ENCODE peak calls at places on chromosomes 16 and 17, in seven cellular contexts. One of them, this sample, is unnamed.

GRCh38 chr17:33091271-33091670 is 99.6 kb downstream of the SPACA3 start:
- DNase-seq in lower lobe of right lung: no peak
- DNase-seq in adipocyte: no peak
- DNase-seq in K562: no peak
- DNase-seq in trophoblast cell: peak; percentile 49
- DNase-seq in HAP-1: no peak
- DNase-seq in ascending aorta: no peak
- DNase-seq in this sample: no peak

GRCh38 chr16:84899414-84899813 is 79.6 kb downstream of the CRISPLD2 start:
- DNase-seq in ascending aorta: no peak
- DNase-seq in K562: no peak
- DNase-seq in lower lobe of right lung: no peak
- DNase-seq in trophoblast cell: no peak
- DNase-seq in adipocyte: no peak
- DNase-seq in HAP-1: no peak
- DNase-seq in this sample: no peak

GRCh38 chr16:76913046-76913445 is 277.9 kb upstream of the MON1B start:
- DNase-seq in ascending aorta: no peak
- DNase-seq in adipocyte: peak; percentile 19
- DNase-seq in K562: no peak
- DNase-seq in trophoblast cell: peak; percentile 35
- DNase-seq in lower lobe of right lung: no peak
- DNase-seq in HAP-1: no peak
- DNase-seq in this sample: no peak

GRCh38 chr17:11241611-11242226 is 706 bp downstream of the SHISA6 start:
- DNase-seq in lower lobe of right lung: peak; percentile 54
- DNase-seq in HAP-1: no peak
- DNase-seq in adipocyte: no peak
- DNase-seq in trophoblast cell: no peak
- DNase-seq in ascending aorta: no peak
- DNase-seq in K562: no peak
- DNase-seq in this sample: no peak

GRCh38 chr16:51707666-51708065 is 556.6 kb upstream of the SALL1 start:
- DNase-seq in trophoblast cell: no peak
- DNase-seq in HAP-1: no peak
- DNase-seq in ascending aorta: no peak
- DNase-seq in lower lobe of right lung: no peak
- DNase-seq in K562: no peak
- DNase-seq in adipocyte: no peak
- DNase-seq in this sample: no peak

GRCh38 chr17:38656959-38657823 is 17.6 kb downstream of the EPOP start:
- DNase-seq in trophoblast cell: no peak
- DNase-seq in ascending aorta: no peak
- DNase-seq in adipocyte: no peak
- DNase-seq in HAP-1: no peak
- DNase-seq in K562: no peak
- DNase-seq in lower lobe of right lung: no peak
- DNase-seq in this sample: no peak

GRCh38 chr17:76139801-76140660 is 1.0 kb downstream of the FOXJ1 start:
- DNase-seq in trophoblast cell: no peak
- DNase-seq in adipocyte: no peak
- DNase-seq in ascending aorta: no peak
- DNase-seq in lower lobe of right lung: peak; percentile 69
- DNase-seq in HAP-1: no peak
- DNase-seq in K562: peak; percentile 46
- DNase-seq in this sample: no peak

GRCh38 chr17:43695968-43696865 is 34.5 kb upstream of the MEOX1 start:
- DNase-seq in trophoblast cell: no peak
- DNase-seq in ascending aorta: peak; percentile 81
- DNase-seq in HAP-1: no peak
- DNase-seq in lower lobe of right lung: no peak
- DNase-seq in adipocyte: peak; percentile 75
- DNase-seq in K562: no peak
- DNase-seq in this sample: peak; percentile 76

GRCh38 chr17:82195675-82196258 is 16.9 kb downstream of the CCDC57 start:
- DNase-seq in ascending aorta: no peak
- DNase-seq in K562: no peak
- DNase-seq in adipocyte: no peak
- DNase-seq in HAP-1: no peak
- DNase-seq in trophoblast cell: no peak
- DNase-seq in lower lobe of right lung: no peak
- DNase-seq in this sample: no peak

GRCh38 chr17:36899250-36900129 is 37.8 kb upstream of the LHX1 start:
- DNase-seq in trophoblast cell: no peak
- DNase-seq in lower lobe of right lung: no peak
- DNase-seq in HAP-1: no peak
- DNase-seq in adipocyte: no peak
- DNase-seq in K562: no peak
- DNase-seq in ascending aorta: no peak
- DNase-seq in this sample: no peak

GRCh38 chr16:57647136-57647875 is 18.9 kb downstream of the ADGRG1 start:
- DNase-seq in ascending aorta: no peak
- DNase-seq in K562: no peak
- DNase-seq in HAP-1: no peak
- DNase-seq in trophoblast cell: no peak
- DNase-seq in lower lobe of right lung: no peak
- DNase-seq in adipocyte: no peak
- DNase-seq in this sample: no peak

DNA sequence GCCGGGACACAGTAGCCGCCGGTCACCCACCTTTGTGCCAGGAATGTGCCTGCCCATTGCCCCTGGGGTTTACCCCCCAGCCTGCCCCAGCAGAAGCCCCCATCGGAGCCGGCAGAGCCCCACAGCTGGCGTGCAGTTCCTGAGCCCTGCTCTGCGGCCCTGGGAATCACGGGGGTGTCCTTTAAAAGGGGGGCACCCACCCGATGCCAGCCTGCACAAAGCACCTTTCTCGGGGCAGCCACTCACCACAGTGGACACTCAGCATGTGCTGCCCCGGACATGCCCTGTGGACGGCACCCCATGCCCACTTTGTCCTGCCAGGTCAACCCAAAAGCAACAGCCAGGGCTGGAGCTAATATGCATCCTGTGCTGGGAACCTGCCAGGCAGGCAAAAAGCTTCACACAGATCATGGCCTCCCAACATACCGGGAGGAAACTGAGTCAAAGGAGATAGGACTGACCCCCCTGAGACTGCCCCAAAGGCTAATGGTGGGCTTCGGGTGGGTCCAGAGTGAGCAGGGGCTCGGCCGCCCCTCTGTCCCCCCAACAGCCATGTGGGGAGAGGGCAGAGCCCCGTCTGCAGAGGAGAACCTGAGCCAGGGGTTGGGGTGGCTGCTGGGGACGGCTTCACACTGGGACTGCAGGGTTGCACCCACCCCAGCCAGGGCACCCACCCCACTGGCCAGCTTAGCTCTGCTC is 45.8 kb upstream of the ZC3H18 start:
- DNase-seq in trophoblast cell: no peak
- DNase-seq in K562: no peak
- DNase-seq in HAP-1: no peak
- DNase-seq in adipocyte: no peak
- DNase-seq in lower lobe of right lung: no peak
- DNase-seq in ascending aorta: no peak
- DNase-seq in this sample: no peak
- H3K9me3 ChIP-seq in trophoblast cell: peaks cover 6% of the 10 kb centered on the region
- H3K9me3 ChIP-seq in K562: no peaks in the 10 kb centered on the region
- H3K9me3 ChIP-seq in HAP-1: no peaks in the 10 kb centered on the region
- H3K9me3 ChIP-seq in adipocyte: no peaks in the 10 kb centered on the region
- H3K9me3 ChIP-seq in lower lobe of right lung: no peaks in the 10 kb centered on the region
- H3K9me3 ChIP-seq in ascending aorta: no peaks in the 10 kb centered on the region
- H3K9me3 ChIP-seq in this sample: no peaks in the 10 kb centered on the region

GRCh38 chr17:47818002-47818695 is 3.4 kb downstream of the OSBPL7 start:
- DNase-seq in HAP-1: no peak
- DNase-seq in ascending aorta: no peak
- DNase-seq in trophoblast cell: no peak
- DNase-seq in adipocyte: no peak
- DNase-seq in lower lobe of right lung: no peak
- DNase-seq in K562: no peak
- DNase-seq in this sample: no peak

GRCh38 chr17:47821424-47822379 is at the start of gene OSBPL7:
- DNase-seq in HAP-1: peak; percentile 61
- DNase-seq in ascending aorta: peak; percentile 86
- DNase-seq in lower lobe of right lung: peak; percentile 79
- DNase-seq in K562: peak; percentile 88
- DNase-seq in adipocyte: peak; percentile 84
- DNase-seq in trophoblast cell: peak; percentile 32
- DNase-seq in this sample: peak; percentile 91

GRCh38 chr17:47821031-47821423 is 567 bp downstream of the OSBPL7 start:
- DNase-seq in lower lobe of right lung: no peak
- DNase-seq in HAP-1: no peak
- DNase-seq in adipocyte: no peak
- DNase-seq in ascending aorta: no peak
- DNase-seq in trophoblast cell: no peak
- DNase-seq in K562: no peak
- DNase-seq in this sample: no peak

GRCh38 chr17:47819475-47819874 is 2.1 kb downstream of the OSBPL7 start:
- DNase-seq in K562: no peak
- DNase-seq in ascending aorta: no peak
- DNase-seq in HAP-1: no peak
- DNase-seq in adipocyte: no peak
- DNase-seq in trophoblast cell: no peak
- DNase-seq in lower lobe of right lung: peak; percentile 28
- DNase-seq in this sample: no peak

DNA sequence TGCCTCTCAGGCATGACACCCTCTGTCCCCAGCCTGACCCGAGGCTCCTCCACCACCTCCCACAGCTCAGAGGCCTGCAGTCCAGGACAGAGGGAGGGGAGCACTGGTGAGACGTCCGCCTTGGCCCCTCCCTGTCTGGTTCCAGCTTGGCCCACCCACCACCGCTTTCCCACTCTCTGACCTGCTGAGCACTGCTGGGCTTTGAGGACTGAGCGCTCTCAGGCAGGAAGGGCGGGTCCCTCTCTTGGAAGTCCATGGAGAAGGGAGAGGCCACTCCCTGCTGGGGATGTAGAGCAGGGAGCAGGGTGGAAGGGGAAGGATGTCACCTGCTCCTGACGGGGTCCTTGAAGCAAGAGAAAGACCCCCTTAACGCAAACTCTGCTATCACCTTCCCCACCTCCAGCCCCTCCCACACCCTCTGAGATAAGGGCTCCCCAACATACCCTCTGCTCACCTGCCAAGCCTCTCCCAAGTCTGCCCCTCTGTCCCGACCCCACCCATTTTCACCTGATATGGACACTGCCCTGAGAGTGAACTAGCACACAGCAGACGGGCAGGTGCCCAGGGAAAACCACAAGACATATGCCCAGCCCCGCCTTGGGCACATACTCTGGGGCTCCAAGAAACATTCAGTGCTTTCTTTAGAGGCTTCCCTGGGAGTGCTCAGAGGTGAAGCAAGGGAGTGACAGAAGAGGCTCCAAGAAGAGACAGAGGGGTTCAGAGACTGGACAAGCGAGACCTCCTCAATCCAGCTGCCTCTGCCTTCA is 1.4 kb downstream of the OSBPL7 start:
- DNase-seq in K562: peak; percentile 49
- DNase-seq in ascending aorta: no peak
- DNase-seq in lower lobe of right lung: peak; percentile 51
- DNase-seq in adipocyte: no peak
- DNase-seq in HAP-1: no peak
- DNase-seq in trophoblast cell: no peak
- DNase-seq in this sample: no peak
- H3K4me3 ChIP-seq in K562: peak overlapping the region; percentile 79
- H3K4me3 ChIP-seq in ascending aorta: no peak overlapping the region
- H3K4me3 ChIP-seq in lower lobe of right lung: peak overlapping the region; percentile 65
- H3K4me3 ChIP-seq in adipocyte: no peak overlapping the region
- H3K4me3 ChIP-seq in HAP-1: no peak overlapping the region
- H3K4me3 ChIP-seq in trophoblast cell: no peak overlapping the region
- H3K4me3 ChIP-seq in this sample: no peak overlapping the region

DNA sequence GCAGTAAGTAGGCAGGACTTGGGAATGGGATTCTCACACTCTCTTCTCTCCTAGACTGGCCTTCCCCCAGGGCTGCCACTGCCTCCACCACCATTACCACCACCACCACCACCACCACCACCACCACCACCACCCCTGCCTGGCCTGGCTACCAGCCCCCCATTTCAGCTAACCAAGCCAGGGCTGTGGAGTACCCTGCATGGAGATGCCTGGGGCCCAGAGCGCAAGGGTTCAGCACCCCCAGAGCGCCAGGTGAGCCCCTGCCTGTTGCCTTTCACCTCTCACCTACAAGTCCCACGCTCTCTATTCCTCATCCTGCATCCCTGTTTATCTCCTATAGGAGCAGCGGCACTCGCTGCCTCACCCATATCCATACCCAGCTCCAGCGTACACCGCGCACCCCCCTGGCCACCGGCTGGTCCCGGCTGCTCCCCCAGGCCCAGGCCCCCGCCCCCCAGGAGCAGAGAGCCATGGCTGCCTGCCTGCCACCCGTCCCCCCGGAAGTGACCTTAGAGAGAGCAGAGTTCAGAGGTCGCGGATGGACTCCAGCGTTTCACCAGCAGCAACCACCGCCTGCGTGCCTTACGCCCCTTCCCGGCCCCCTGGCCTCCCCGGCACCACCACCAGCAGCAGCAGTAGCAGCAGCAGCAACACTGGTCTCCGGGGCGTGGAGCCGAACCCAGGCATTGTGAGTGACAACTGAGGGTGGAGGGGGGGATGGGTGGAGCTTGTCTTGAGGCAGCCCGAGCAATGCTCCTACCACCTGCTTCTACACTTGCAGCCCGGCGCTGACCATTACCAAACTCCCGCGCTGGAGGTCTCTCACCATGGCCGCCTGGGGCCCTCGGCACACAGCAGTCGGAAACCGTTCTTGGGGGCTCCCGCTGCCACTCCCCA is 7.9 kb upstream of the TMEM88 start:
- DNase-seq in ascending aorta: peak; percentile 60
- DNase-seq in K562: no peak
- DNase-seq in lower lobe of right lung: peak; percentile 46
- DNase-seq in HAP-1: no peak
- DNase-seq in trophoblast cell: no peak
- DNase-seq in adipocyte: no peak
- DNase-seq in this sample: no peak
- H3K36me3 ChIP-seq in ascending aorta: peaks cover 42% of the 10 kb centered on the region
- H3K36me3 ChIP-seq in K562: peaks cover 59% of the 10 kb centered on the region
- H3K36me3 ChIP-seq in lower lobe of right lung: peaks cover 68% of the 10 kb centered on the region
- H3K36me3 ChIP-seq in HAP-1: peaks cover 30% of the 10 kb centered on the region
- H3K36me3 ChIP-seq in trophoblast cell: peaks cover 65% of the 10 kb centered on the region
- H3K36me3 ChIP-seq in adipocyte: peaks cover 34% of the 10 kb centered on the region
- H3K36me3 ChIP-seq in this sample: peaks cover 52% of the 10 kb centered on the region

GRCh38 chr17:22469101-22469880 is 777.0 kb downstream of the KCNJ18 start:
- DNase-seq in K562: no peak
- DNase-seq in trophoblast cell: no peak
- DNase-seq in ascending aorta: no peak
- DNase-seq in HAP-1: no peak
- DNase-seq in adipocyte: no peak
- DNase-seq in lower lobe of right lung: no peak
- DNase-seq in this sample: no peak
- H3K9me3 ChIP-seq in K562: no peaks in the 10 kb centered on the region
- H3K9me3 ChIP-seq in trophoblast cell: peaks cover 39% of the 10 kb centered on the region
- H3K9me3 ChIP-seq in ascending aorta: no peaks in the 10 kb centered on the region
- H3K9me3 ChIP-seq in HAP-1: no peaks in the 10 kb centered on the region
- H3K9me3 ChIP-seq in adipocyte: no peaks in the 10 kb centered on the region
- H3K9me3 ChIP-seq in lower lobe of right lung: no peaks in the 10 kb centered on the region
- H3K9me3 ChIP-seq in this sample: no peaks in the 10 kb centered on the region